ENCODE peak calls at places on chromosome 10, in four cellular contexts. One of them, this sample, is unnamed.

GRCh38 chr10:52030051-52030867 is 283.8 kb upstream of the DKK1 start:
- DNase-seq in esophagus muscularis mucosa: no peak
- DNase-seq in GM12878: no peak
- DNase-seq in body of pancreas: no peak
- DNase-seq in this sample: no peak

GRCh38 chr10:28841625-28842024 is 164.3 kb downstream of the BAMBI start:
- DNase-seq in body of pancreas: no peak
- DNase-seq in esophagus muscularis mucosa: no peak
- DNase-seq in GM12878: no peak
- DNase-seq in this sample: no peak

GRCh38 chr10:53140516-53140915 is 367.9 kb upstream of the MBL2 start:
- DNase-seq in body of pancreas: no peak
- DNase-seq in GM12878: no peak
- DNase-seq in esophagus muscularis mucosa: no peak
- DNase-seq in this sample: no peak

GRCh38 chr10:4354382-4354812 is 471.6 kb upstream of the AKR1E2 start:
- DNase-seq in body of pancreas: no peak
- DNase-seq in GM12878: no peak
- DNase-seq in esophagus muscularis mucosa: no peak
- DNase-seq in this sample: no peak

GRCh38 chr10:49605939-49606509 is 4.1 kb upstream of the SLC18A3 start:
- DNase-seq in body of pancreas: peak
- DNase-seq in GM12878: no peak
- DNase-seq in esophagus muscularis mucosa: no peak
- DNase-seq in this sample: no peak

GRCh38 chr10:80474920-80475319 is 20.8 kb downstream of the TSPAN14 start:
- DNase-seq in GM12878: no peak
- DNase-seq in esophagus muscularis mucosa: no peak
- DNase-seq in body of pancreas: no peak
- DNase-seq in this sample: no peak

GRCh38 chr10:87842776-87843497 is 20.4 kb downstream of the KLLN start:
- DNase-seq in GM12878: no peak
- DNase-seq in esophagus muscularis mucosa: no peak
- DNase-seq in body of pancreas: no peak
- DNase-seq in this sample: no peak

GRCh38 chr10:26380815-26381214 is 57.3 kb upstream of the APBB1IP start:
- DNase-seq in GM12878: no peak
- DNase-seq in body of pancreas: no peak
- DNase-seq in esophagus muscularis mucosa: no peak
- DNase-seq in this sample: no peak

DNA sequence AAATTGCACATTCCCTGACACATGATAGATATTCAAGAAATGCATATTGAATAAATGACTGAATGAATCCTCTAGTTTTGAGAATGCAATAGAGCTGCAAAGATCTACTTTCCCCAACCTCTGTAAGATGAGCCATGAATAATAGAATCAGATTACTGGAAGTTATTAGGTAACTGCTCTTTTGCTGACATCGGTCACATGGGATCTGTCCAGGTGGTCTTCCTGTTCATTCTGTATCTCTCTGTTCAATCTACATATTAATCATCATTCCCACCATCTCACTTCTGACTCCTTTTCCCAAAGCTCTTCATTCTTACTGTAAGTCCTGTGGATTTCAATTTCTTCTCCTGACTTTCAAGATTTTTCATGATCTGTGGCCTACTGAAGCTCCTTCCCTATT is 638.6 kb downstream of the SORCS1 start:
- DNase-seq in GM12878: no peak
- DNase-seq in esophagus muscularis mucosa: no peak
- DNase-seq in body of pancreas: no peak
- DNase-seq in this sample: no peak
- TF ChIP-seq POLR2A in GM12878: no peak
- TF ChIP-seq POLR2A in esophagus muscularis mucosa: no peak
- TF ChIP-seq POLR2A in body of pancreas: no peak
- TF ChIP-seq POLR2A in this sample: no peak

GRCh38 chr10:11825796-11826414 is 2.7 kb downstream of the PROSER2 start:
- DNase-seq in esophagus muscularis mucosa: no peak
- DNase-seq in body of pancreas: no peak
- DNase-seq in GM12878: no peak
- DNase-seq in this sample: no peak

GRCh38 chr10:11823989-11824346 is 812 bp downstream of the PROSER2 start:
- DNase-seq in GM12878: no peak
- DNase-seq in esophagus muscularis mucosa: no peak
- DNase-seq in body of pancreas: no peak
- DNase-seq in this sample: no peak

GRCh38 chr10:11823122-11823988 is at the start of gene PROSER2:
- DNase-seq in esophagus muscularis mucosa: no peak
- DNase-seq in GM12878: no peak
- DNase-seq in body of pancreas: peak
- DNase-seq in this sample: peak

GRCh38 chr10:11824825-11825224 is 1.7 kb downstream of the PROSER2 start:
- DNase-seq in body of pancreas: peak
- DNase-seq in esophagus muscularis mucosa: no peak
- DNase-seq in GM12878: no peak
- DNase-seq in this sample: peak

DNA sequence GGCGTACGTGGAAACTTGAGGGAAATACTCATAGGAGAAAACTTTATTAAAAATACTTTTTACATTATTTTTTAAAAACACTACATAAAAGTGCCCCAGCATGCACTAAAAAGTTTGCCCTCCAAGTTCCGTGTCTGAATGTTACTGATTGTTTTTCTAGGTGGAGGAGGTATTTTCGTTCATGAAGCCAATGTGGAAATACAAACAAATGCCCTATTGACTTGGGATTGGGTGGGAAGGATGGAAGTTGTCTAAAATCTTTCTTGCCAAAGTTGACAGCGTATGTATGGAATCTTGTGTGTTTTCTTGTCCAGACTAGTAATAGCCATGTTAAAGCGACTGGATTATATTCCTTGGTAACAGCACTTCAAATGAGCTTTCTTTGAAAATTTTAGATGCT is 1.2 kb downstream of the PROSER2 start:
- DNase-seq in body of pancreas: no peak
- DNase-seq in esophagus muscularis mucosa: no peak
- DNase-seq in GM12878: no peak
- DNase-seq in this sample: no peak
- H3K4me3 ChIP-seq in body of pancreas: no peak
- H3K4me3 ChIP-seq in esophagus muscularis mucosa: peak
- H3K4me3 ChIP-seq in GM12878: no peak
- H3K4me3 ChIP-seq in this sample: peak

GRCh38 chr10:21528452-21529235 is 3.2 kb upstream of the SKIDA1 start:
- DNase-seq in GM12878: no peak
- DNase-seq in esophagus muscularis mucosa: no peak
- DNase-seq in body of pancreas: no peak
- DNase-seq in this sample: no peak
- H3K27ac ChIP-seq in GM12878: no peak
- H3K27ac ChIP-seq in esophagus muscularis mucosa: peak
- H3K27ac ChIP-seq in body of pancreas: peak
- H3K27ac ChIP-seq in this sample: peak

DNA sequence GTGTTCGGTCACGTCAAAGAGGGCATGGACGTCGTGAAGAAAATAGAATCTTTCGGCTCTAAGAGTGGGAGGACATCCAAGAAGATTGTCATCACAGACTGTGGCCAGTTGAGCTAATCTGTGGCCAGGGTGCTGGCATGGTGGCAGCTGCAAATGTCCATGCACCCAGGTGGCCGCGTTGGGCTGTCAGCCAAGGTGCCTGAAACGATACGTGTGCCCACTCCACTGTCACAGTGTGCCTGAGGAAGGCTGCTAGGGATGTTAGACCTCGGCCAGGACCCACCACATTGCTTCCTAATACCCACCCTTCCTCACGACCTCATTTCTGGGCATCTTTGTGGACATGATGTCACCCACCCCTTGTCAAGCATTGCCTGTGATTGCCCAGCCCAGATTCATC is 6.5 kb downstream of the PPIF start:
- DNase-seq in GM12878: no peak
- DNase-seq in body of pancreas: no peak
- DNase-seq in esophagus muscularis mucosa: no peak
- DNase-seq in this sample: no peak
- TF ChIP-seq POLR2A in GM12878: peak
- TF ChIP-seq POLR2A in body of pancreas: no peak
- TF ChIP-seq POLR2A in esophagus muscularis mucosa: no peak
- TF ChIP-seq POLR2A in this sample: no peak

DNA sequence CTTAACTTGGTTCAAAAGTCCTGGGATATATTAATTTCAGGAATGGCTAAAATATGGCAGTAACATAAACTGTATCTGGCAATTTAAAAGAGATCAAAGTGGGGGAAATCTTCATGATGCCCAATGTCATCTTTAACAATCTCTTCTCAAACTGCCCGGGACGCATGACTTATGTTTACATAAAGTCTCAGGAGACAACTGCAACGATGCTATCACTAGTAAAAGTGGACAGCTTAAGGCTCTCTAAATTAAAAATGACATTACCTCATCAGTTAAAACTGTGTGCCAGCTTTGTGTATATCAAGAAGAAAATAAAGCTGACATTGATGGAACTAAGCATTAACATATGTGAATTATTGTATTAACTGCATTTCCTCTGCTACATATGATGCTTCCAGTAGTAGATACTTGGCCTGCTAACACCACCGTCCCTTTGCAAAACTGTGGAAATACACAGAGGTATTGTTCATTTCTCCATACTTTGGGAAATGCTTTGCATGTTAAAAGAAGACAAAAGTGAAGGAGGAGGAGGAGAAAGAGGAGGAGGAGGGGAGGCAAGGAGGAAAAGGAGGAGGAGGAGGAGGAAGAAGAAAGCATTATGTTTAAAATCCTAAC is 62.4 kb downstream of the NRP1 start:
- DNase-seq in esophagus muscularis mucosa: no peak
- DNase-seq in body of pancreas: no peak
- DNase-seq in GM12878: no peak
- DNase-seq in this sample: no peak
- H3K4me3 ChIP-seq in esophagus muscularis mucosa: no peak
- H3K4me3 ChIP-seq in body of pancreas: no peak
- H3K4me3 ChIP-seq in GM12878: no peak
- H3K4me3 ChIP-seq in this sample: no peak

DNA sequence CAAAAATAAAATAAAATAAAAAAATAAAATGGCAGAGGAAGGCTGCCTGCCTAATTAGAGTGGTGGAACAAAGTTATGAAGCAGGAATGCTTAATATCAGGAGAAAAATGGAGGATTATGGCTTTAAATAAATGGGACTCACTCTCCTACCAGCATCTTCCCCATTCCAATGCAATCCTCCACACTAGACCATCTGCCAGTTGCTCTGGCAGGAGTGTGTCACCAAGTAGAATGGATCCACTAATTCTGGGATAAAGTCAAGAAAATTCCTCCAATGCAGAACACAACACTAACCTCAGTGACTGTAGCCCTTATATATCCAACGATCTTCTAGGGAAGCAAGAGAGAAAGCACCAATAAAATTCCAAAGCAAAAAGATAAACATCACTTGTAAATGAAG is 112.5 kb upstream of the ARID5B start:
- DNase-seq in GM12878: no peak
- DNase-seq in body of pancreas: no peak
- DNase-seq in esophagus muscularis mucosa: no peak
- DNase-seq in this sample: no peak
- H3K27ac ChIP-seq in GM12878: no peak
- H3K27ac ChIP-seq in body of pancreas: no peak
- H3K27ac ChIP-seq in esophagus muscularis mucosa: no peak
- H3K27ac ChIP-seq in this sample: no peak

GRCh38 chr10:127163632-127164031 is 32.8 kb downstream of the INSYN2A start:
- DNase-seq in GM12878: no peak
- DNase-seq in body of pancreas: no peak
- DNase-seq in esophagus muscularis mucosa: no peak
- DNase-seq in this sample: no peak
- TF ChIP-seq POLR2A in GM12878: no peak
- TF ChIP-seq POLR2A in body of pancreas: no peak
- TF ChIP-seq POLR2A in esophagus muscularis mucosa: no peak
- TF ChIP-seq POLR2A in this sample: no peak

This sample was measured in stomach.